ENCODE peak calls at places on chromosomes 7 and 10, in seven cellular contexts. E is DMS79, Q is GDM1, J is NCI-H1105, G is upper lobe of right lung, F is C1 segment of cervical spinal cord, U is left ventricle myocardium superior. W is an unnamed sample.

GRCh38 chr7:351256-351655 is 61.3 kb downstream of the FOXL3 start:
- DNase-seq in E (no peak), Q (no peak), J (no peak), G (no peak), F (no peak), U (no peak), W (no peak)

GRCh38 chr10:29411666-29412335 is 122.9 kb downstream of the LYZL1 start:
- DNase-seq in E (no peak), Q (no peak), J (no peak), G (no peak), F (no peak), U (no peak), W (no peak)

GRCh38 chr10:62096534-62096933 is 172.1 kb downstream of the RTKN2 start:
- DNase-seq in E (no peak), Q (no peak), J (no peak), G (no peak), F (no peak), U (no peak), W (no peak)

GRCh38 chr10:11672836-11673235 is 61.4 kb upstream of the USP6NL start:
- DNase-seq in E (no peak), Q (no peak), J (no peak), G (no peak), F (no peak), U (no peak), W (no peak)

GRCh38 chr7:133253522-133253882 is 624 bp downstream of the EXOC4 start:
- DNase-seq in E (no peak), Q (no peak), J (no peak), G (no peak), F (no peak), U (no peak), W (peak)

GRCh38 chr10:102045292-102045691 is 10.7 kb downstream of the ARMH3 start:
- DNase-seq in E (no peak), Q (no peak), J (no peak), G (no peak), F (no peak), U (no peak), W (no peak)

GRCh38 chr7:149449897-149450296 is 11.0 kb downstream of the ZNF777 start:
- DNase-seq in E (no peak), Q (no peak), J (no peak), G (no peak), F (no peak), U (no peak), W (no peak)

GRCh38 chr7:144728556-144728955 is 107.3 kb downstream of the TPK1 start:
- DNase-seq in E (no peak), Q (no peak), J (no peak), G (no peak), F (no peak), U (no peak), W (no peak)

GRCh38 chr10:117924820-117925219 is 121.9 kb downstream of the RAB11FIP2 start:
- DNase-seq in E (no peak), Q (no peak), J (no peak), G (no peak), F (no peak), U (no peak), W (no peak)

GRCh38 chr10:111874586-111874985 is 309.0 kb downstream of the GPAM start:
- DNase-seq in E (no peak), Q (no peak), J (no peak), G (no peak), F (no peak), U (no peak), W (no peak)

GRCh38 chr7:3575753-3576531 is 274.9 kb downstream of the SDK1 start:
- DNase-seq in E (no peak), Q (no peak), J (no peak), G (no peak), F (no peak), U (no peak), W (no peak)

GRCh38 chr7:152706465-152706864 is 30.5 kb upstream of the XRCC2 start:
- DNase-seq in E (no peak), Q (no peak), J (no peak), G (peak), F (peak), U (no peak), W (no peak)

GRCh38 chr10:78462728-78463228 is 429.1 kb downstream of the RPS24 start:
- DNase-seq in E (no peak), Q (no peak), J (no peak), G (no peak), F (no peak), U (no peak), W (no peak)